ENCODE peak calls at places on chromosomes 7 and 10, in seven cellular contexts. M is H9, G is IMR-90, P is mesendoderm, N is neuronal stem cell, L is H1, E is mesenchymal stem cell. I is an unnamed sample.
A peak's percentile ranks its signal among the peaks of the same experiment; 100 is the strongest.

GRCh38 chr10:110527731-110528171 is 30.0 kb downstream of the DUSP5 start:
- DNase-seq in P (no peak), N (no peak), G (no peak), L (no peak), E (peak; percentile 30), M (no peak), I (no peak)

GRCh38 chr10:21496285-21497176 is 29.0 kb downstream of the SKIDA1 start:
- DNase-seq in E (peak; percentile 73), N (no peak), M (peak; percentile 62), G (peak; percentile 25), L (no peak), P (peak; percentile 82), I (peak; percentile 68)

GRCh38 chr10:102230861-102231356 is 4.8 kb downstream of the ELOVL3 start:
- DNase-seq in M (peak; percentile 69), G (no peak), E (no peak), P (peak; percentile 57), N (no peak), L (no peak), I (peak; percentile 10)

GRCh38 chr10:19488592-19489280 is 327.5 kb upstream of the PLXDC2 start:
- DNase-seq in M (peak; percentile 92), G (no peak), L (peak; percentile 34), P (peak; percentile 83), E (peak; percentile 30), N (peak; percentile 20), I (peak; percentile 27)

GRCh38 chr10:76437011-76437410 is 1005.6 kb downstream of the LRMDA start:
- DNase-seq in M (no peak), G (no peak), E (no peak), L (no peak), N (no peak), P (peak; percentile 74), I (no peak)

GRCh38 chr7:118372530-118372929 is 148.0 kb downstream of the ANKRD7 start:
- DNase-seq in M (no peak), E (peak; percentile 13), L (no peak), G (no peak), P (no peak), N (no peak), I (no peak)

GRCh38 chr7:157309990-157310668 is 26.7 kb upstream of the DNAJB6 start:
- DNase-seq in P (peak; percentile 85), M (peak; percentile 91), E (peak; percentile 89), L (peak; percentile 94), N (no peak), G (peak; percentile 96), I (peak; percentile 95)

GRCh38 chr7:116167177-116167576 is 43.2 kb upstream of the TES start:
- DNase-seq in N (no peak), E (no peak), L (no peak), G (no peak), M (no peak), P (peak; percentile 50), I (no peak)

GRCh38 chr10:22713853-22714523 is 390 bp downstream of the PIP4K2A start:
- DNase-seq in M (peak; percentile 34), E (peak; percentile 41), L (no peak), G (peak; percentile 13), N (peak; percentile 24), P (peak; percentile 42), I (peak; percentile 39)

GRCh38 chr10:107230854-107231253 is 66.3 kb upstream of the SORCS1 start:
- DNase-seq in M (no peak), L (no peak), G (no peak), E (no peak), N (no peak), P (no peak), I (no peak)

GRCh38 chr7:79610301-79610700 is 156.8 kb upstream of the MAGI2 start:
- DNase-seq in N (no peak), L (no peak), M (no peak), E (peak; percentile 6), G (peak; percentile 36), P (no peak), I (no peak)

GRCh38 chr10:79131730-79132644 is 63.2 kb downstream of the ZMIZ1 start:
- DNase-seq in M (no peak), E (no peak), P (no peak), N (no peak), G (no peak), L (no peak), I (peak; percentile 36)

GRCh38 chr7:127704211-127704610 is 52.2 kb downstream of the SND1 start:
- DNase-seq in L (no peak), P (no peak), M (no peak), G (no peak), N (no peak), E (no peak), I (no peak)

GRCh38 chr10:87054373-87055295 is 34.5 kb downstream of the FAM25A start:
- DNase-seq in E (peak; percentile 89), G (peak; percentile 85), M (no peak), P (peak; percentile 96), N (peak; percentile 30), L (no peak), I (peak; percentile 85)

GRCh38 chr7:108294595-108294994 is 161.6 kb downstream of the NRCAM start:
- DNase-seq in G (no peak), N (no peak), E (no peak), P (no peak), M (no peak), L (no peak), I (no peak)

GRCh38 chr10:123140164-123140982 is 4.6 kb downstream of the HMX3 start:
- DNase-seq in N (no peak), P (peak; percentile 37), L (no peak), M (no peak), G (no peak), E (no peak), I (no peak)

GRCh38 chr7:74290999-74291441 is 1.8 kb downstream of the CLIP2 start:
- DNase-seq in G (no peak), L (no peak), E (no peak), M (no peak), P (no peak), N (no peak), I (peak; percentile 19)

GRCh38 chr7:74287303-74288033 is 1.7 kb upstream of the CLIP2 start:
- DNase-seq in G (no peak), P (no peak), L (no peak), N (no peak), E (no peak), M (no peak), I (no peak)

GRCh38 chr7:132160525-132161230 is 415.6 kb downstream of the PLXNA4 start:
- DNase-seq in G (no peak), M (no peak), E (no peak), N (no peak), L (no peak), P (no peak), I (no peak)

GRCh38 chr7:22109761-22110160 is 164.1 kb upstream of the CDCA7L start:
- DNase-seq in L (no peak), N (no peak), E (peak; percentile 32), P (peak; percentile 83), G (peak; percentile 37), M (peak; percentile 59), I (peak; percentile 58)

GRCh38 chr10:32942081-32942480 is 15.9 kb downstream of the ITGB1 start:
- DNase-seq in P (no peak), L (no peak), M (no peak), E (no peak), G (no peak), N (no peak), I (no peak)

GRCh38 chr7:30027065-30027456 is 559 bp upstream of the FKBP14 start:
- DNase-seq in L (no peak), G (peak; percentile 57), M (no peak), P (no peak), N (no peak), E (no peak), I (peak; percentile 66)

GRCh38 chr10:29200280-29200679 is 88.6 kb upstream of the LYZL1 start:
- DNase-seq in L (no peak), E (peak; percentile 68), P (no peak), M (no peak), N (no peak), G (peak; percentile 8), I (no peak)

GRCh38 chr10:94614558-94614957 is 69.0 kb downstream of the HELLS start:
- DNase-seq in E (no peak), P (no peak), G (no peak), M (no peak), N (no peak), L (no peak), I (no peak)
- H2AK5ac ChIP-seq in E (no peak overlapping the region), P (no peak overlapping the region), G (no peak overlapping the region), M (no peak overlapping the region), N (no peak overlapping the region), L (no peak overlapping the region), I (no peak overlapping the region)

GRCh38 chr7:145478551-145478950 is 638.0 kb upstream of the CNTNAP2 start:
- DNase-seq in P (no peak), M (no peak), N (no peak), L (no peak), E (no peak), G (no peak), I (no peak)
- H2AK5ac ChIP-seq in P (no peak overlapping the region), M (no peak overlapping the region), N (no peak overlapping the region), L (no peak overlapping the region), E (no peak overlapping the region), G (no peak overlapping the region), I (no peak overlapping the region)

GRCh38 chr7:31134246-31135188 is 82.4 kb downstream of the ADCYAP1R1 start:
- DNase-seq in M (peak; percentile 88), L (peak; percentile 56), P (peak; percentile 91), N (peak; percentile 82), E (peak; percentile 68), G (peak; percentile 54), I (peak; percentile 95)

GRCh38 chr7:31133497-31133896 is 81.4 kb downstream of the ADCYAP1R1 start:
- DNase-seq in G (no peak), L (no peak), E (no peak), N (no peak), M (no peak), P (peak; percentile 52), I (no peak)

DNA sequence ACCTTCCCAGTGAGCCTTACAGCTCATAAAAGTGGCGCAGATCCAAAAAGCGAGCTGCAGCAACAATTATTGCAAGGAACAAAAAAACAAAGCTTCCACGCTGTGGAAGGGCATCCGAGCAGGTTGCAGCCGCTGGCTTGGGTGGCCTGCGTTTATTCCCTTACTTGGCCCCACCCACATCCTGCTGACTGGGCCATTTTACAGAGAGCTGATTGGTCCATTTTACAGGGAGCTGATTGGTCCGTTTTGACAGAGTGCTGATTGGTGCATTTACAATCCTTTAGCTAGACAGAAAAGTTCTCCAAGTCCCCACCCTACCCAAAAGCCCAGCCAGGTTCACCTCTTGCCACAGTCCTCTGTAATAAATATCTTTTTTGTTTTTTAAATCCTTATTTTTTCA is 85.1 kb downstream of the ADCYAP1R1 start:
- DNase-seq in L (no peak), M (no peak), G (no peak), N (no peak), E (no peak), P (no peak), I (no peak)
- H2AK5ac ChIP-seq in L (no peak overlapping the region), M (no peak overlapping the region), G (no peak overlapping the region), N (no peak overlapping the region), E (no peak overlapping the region), P (no peak overlapping the region), I (no peak overlapping the region)

DNA sequence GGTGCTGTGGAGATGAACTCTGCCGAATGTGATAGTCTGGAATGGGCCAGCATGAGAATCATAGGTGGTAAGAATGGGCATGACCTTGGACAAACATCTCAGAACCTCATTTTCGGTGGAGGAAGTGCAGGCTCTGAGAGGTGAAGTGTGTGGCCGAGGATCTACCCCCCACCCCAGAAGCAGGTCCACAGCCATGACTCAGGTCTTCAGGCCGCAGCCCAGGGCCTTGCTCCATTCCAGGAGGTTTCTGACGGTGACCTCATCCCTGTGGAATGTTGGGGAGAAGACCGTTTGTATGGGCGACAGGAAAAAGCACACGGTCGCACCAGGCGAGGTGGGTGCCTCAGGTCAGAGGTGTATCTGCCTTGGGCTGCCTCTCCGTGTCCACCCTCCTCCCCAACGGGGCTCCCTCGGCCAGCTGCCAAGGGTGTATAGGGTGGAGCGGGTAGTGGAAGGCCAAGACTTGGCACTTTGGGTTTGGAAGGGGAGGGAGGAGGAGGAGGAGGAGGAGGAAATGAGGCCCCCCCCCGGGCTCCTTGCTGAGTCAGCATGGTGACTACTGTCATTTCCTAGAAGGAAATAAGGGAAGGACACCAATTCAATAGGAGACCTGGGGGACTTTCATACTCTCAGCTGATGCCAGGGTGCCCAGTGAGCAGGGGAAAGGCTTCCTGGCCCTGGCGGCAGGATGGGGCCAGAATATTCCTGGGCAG is 168.0 kb upstream of the RHEB start:
- DNase-seq in G (peak; percentile 96), E (peak; percentile 95), L (peak; percentile 80), P (peak; percentile 99), N (peak; percentile 39), M (peak; percentile 88), I (peak; percentile 98)
- H2AK5ac ChIP-seq in G (peak overlapping the region; percentile 98), E (peak overlapping the region; percentile 71), L (peak overlapping the region; percentile 96), P (no peak overlapping the region), N (no peak overlapping the region), M (no peak overlapping the region), I (peak overlapping the region; percentile 28)